ENCODE peak calls at places on chromosomes 3 and 15, in five cellular contexts. One of them, this sample, is unnamed.

GRCh38 chr15:41205315-41205714 is 25.2 kb downstream of the EXD1 start:
- DNase-seq in fibroblast of mammary gland: peak; percentile 7
- DNase-seq in HFF-Myc: no peak
- DNase-seq in PC-3: peak; percentile 10
- DNase-seq in CD8-positive, alpha-beta T cell: no peak
- DNase-seq in this sample: no peak

GRCh38 chr3:143736651-143737050 is 111.6 kb downstream of the SLC9A9 start:
- DNase-seq in fibroblast of mammary gland: peak; percentile 77
- DNase-seq in HFF-Myc: no peak
- DNase-seq in PC-3: peak; percentile 24
- DNase-seq in CD8-positive, alpha-beta T cell: no peak
- DNase-seq in this sample: no peak

GRCh38 chr3:16482770-16483531 is 30.5 kb downstream of the RFTN1 start:
- DNase-seq in fibroblast of mammary gland: no peak
- DNase-seq in HFF-Myc: no peak
- DNase-seq in PC-3: no peak
- DNase-seq in CD8-positive, alpha-beta T cell: no peak
- DNase-seq in this sample: no peak

GRCh38 chr15:68210821-68211655 is 5.9 kb upstream of the CALML4 start:
- DNase-seq in fibroblast of mammary gland: peak; percentile 42
- DNase-seq in HFF-Myc: no peak
- DNase-seq in PC-3: peak; percentile 38
- DNase-seq in CD8-positive, alpha-beta T cell: peak; percentile 38
- DNase-seq in this sample: peak; percentile 35

GRCh38 chr3:18725668-18726407 is 300.7 kb upstream of the SATB1 start:
- DNase-seq in fibroblast of mammary gland: peak; percentile 4
- DNase-seq in HFF-Myc: no peak
- DNase-seq in PC-3: no peak
- DNase-seq in CD8-positive, alpha-beta T cell: peak; percentile 24
- DNase-seq in this sample: no peak

GRCh38 chr3:196159952-196160804 is 51.0 kb downstream of the ZDHHC19 start:
- DNase-seq in fibroblast of mammary gland: peak; percentile 83
- DNase-seq in HFF-Myc: no peak
- DNase-seq in PC-3: peak; percentile 87
- DNase-seq in CD8-positive, alpha-beta T cell: no peak
- DNase-seq in this sample: peak; percentile 24

GRCh38 chr3:155230382-155230781 is 63.1 kb downstream of the STRIT1 start:
- DNase-seq in fibroblast of mammary gland: peak; percentile 98
- DNase-seq in HFF-Myc: no peak
- DNase-seq in PC-3: no peak
- DNase-seq in CD8-positive, alpha-beta T cell: no peak
- DNase-seq in this sample: no peak

GRCh38 chr3:42451116-42451515 is 40.7 kb upstream of the LYZL4 start:
- DNase-seq in fibroblast of mammary gland: no peak
- DNase-seq in HFF-Myc: no peak
- DNase-seq in PC-3: no peak
- DNase-seq in CD8-positive, alpha-beta T cell: no peak
- DNase-seq in this sample: no peak

GRCh38 chr3:25113891-25114290 is 314.2 kb upstream of the RARB start:
- DNase-seq in fibroblast of mammary gland: no peak
- DNase-seq in HFF-Myc: no peak
- DNase-seq in PC-3: no peak
- DNase-seq in CD8-positive, alpha-beta T cell: no peak
- DNase-seq in this sample: no peak

GRCh38 chr3:194269610-194270145 is 81.5 kb downstream of the CPN2 start:
- DNase-seq in fibroblast of mammary gland: peak; percentile 72
- DNase-seq in HFF-Myc: no peak
- DNase-seq in PC-3: no peak
- DNase-seq in CD8-positive, alpha-beta T cell: no peak
- DNase-seq in this sample: peak; percentile 38

GRCh38 chr3:89373459-89373858 is 266.0 kb downstream of the EPHA3 start:
- DNase-seq in fibroblast of mammary gland: no peak
- DNase-seq in HFF-Myc: no peak
- DNase-seq in PC-3: no peak
- DNase-seq in CD8-positive, alpha-beta T cell: no peak
- DNase-seq in this sample: no peak

GRCh38 chr15:33467146-33467815 is 156.5 kb downstream of the RYR3 start:
- DNase-seq in fibroblast of mammary gland: no peak
- DNase-seq in HFF-Myc: no peak
- DNase-seq in PC-3: no peak
- DNase-seq in CD8-positive, alpha-beta T cell: no peak
- DNase-seq in this sample: no peak

GRCh38 chr3:184234224-184234623 is 4.8 kb downstream of the VWA5B2 start:
- DNase-seq in fibroblast of mammary gland: peak; percentile 77
- DNase-seq in HFF-Myc: no peak
- DNase-seq in PC-3: peak; percentile 95
- DNase-seq in CD8-positive, alpha-beta T cell: no peak
- DNase-seq in this sample: peak; percentile 62

GRCh38 chr15:73697033-73697467 is 12.9 kb downstream of the CD276 start:
- DNase-seq in fibroblast of mammary gland: peak; percentile 95
- DNase-seq in HFF-Myc: peak; percentile 90
- DNase-seq in PC-3: peak; percentile 96
- DNase-seq in CD8-positive, alpha-beta T cell: peak; percentile 61
- DNase-seq in this sample: peak; percentile 88

GRCh38 chr3:179321585-179322322 is 1.1 kb upstream of the ZNF639 start:
- DNase-seq in fibroblast of mammary gland: peak; percentile 72
- DNase-seq in HFF-Myc: no peak
- DNase-seq in PC-3: peak; percentile 55
- DNase-seq in CD8-positive, alpha-beta T cell: no peak
- DNase-seq in this sample: peak; percentile 28

GRCh38 chr3:43762486-43762885 is 71.7 kb downstream of the ABHD5 start:
- DNase-seq in fibroblast of mammary gland: no peak
- DNase-seq in HFF-Myc: no peak
- DNase-seq in PC-3: no peak
- DNase-seq in CD8-positive, alpha-beta T cell: no peak
- DNase-seq in this sample: no peak

GRCh38 chr3:114362815-114363214 is 69.0 kb downstream of the TIGIT start:
- DNase-seq in fibroblast of mammary gland: peak; percentile 53
- DNase-seq in HFF-Myc: no peak
- DNase-seq in PC-3: peak; percentile 37
- DNase-seq in CD8-positive, alpha-beta T cell: no peak
- DNase-seq in this sample: peak; percentile 28

GRCh38 chr15:31230630-31231485 is 95.8 kb upstream of the KLF13 start:
- DNase-seq in fibroblast of mammary gland: no peak
- DNase-seq in HFF-Myc: no peak
- DNase-seq in PC-3: no peak
- DNase-seq in CD8-positive, alpha-beta T cell: no peak
- DNase-seq in this sample: no peak

GRCh38 chr3:62098646-62099365 is 274.5 kb downstream of the FEZF2 start:
- DNase-seq in fibroblast of mammary gland: no peak
- DNase-seq in HFF-Myc: no peak
- DNase-seq in PC-3: no peak
- DNase-seq in CD8-positive, alpha-beta T cell: no peak
- DNase-seq in this sample: no peak

GRCh38 chr3:169604568-169604967 is 58.9 kb downstream of the MECOM start:
- DNase-seq in fibroblast of mammary gland: peak; percentile 5
- DNase-seq in HFF-Myc: no peak
- DNase-seq in PC-3: peak; percentile 40
- DNase-seq in CD8-positive, alpha-beta T cell: no peak
- DNase-seq in this sample: no peak

GRCh38 chr15:41797194-41797593 is 22.9 kb downstream of the MAPKBP1 start:
- DNase-seq in fibroblast of mammary gland: no peak
- DNase-seq in HFF-Myc: no peak
- DNase-seq in PC-3: peak; percentile 52
- DNase-seq in CD8-positive, alpha-beta T cell: no peak
- DNase-seq in this sample: no peak

GRCh38 chr15:52292780-52293392 is 2.7 kb downstream of the MYO5C start:
- DNase-seq in fibroblast of mammary gland: no peak
- DNase-seq in HFF-Myc: no peak
- DNase-seq in PC-3: no peak
- DNase-seq in CD8-positive, alpha-beta T cell: no peak
- DNase-seq in this sample: no peak

GRCh38 chr15:62135532-62136134 is 29.5 kb downstream of the C2CD4B start:
- DNase-seq in fibroblast of mammary gland: peak; percentile 35
- DNase-seq in HFF-Myc: peak; percentile 27
- DNase-seq in PC-3: peak; percentile 48
- DNase-seq in CD8-positive, alpha-beta T cell: no peak
- DNase-seq in this sample: no peak

GRCh38 chr3:29686889-29687592 is 406.2 kb downstream of the RBMS3 start:
- DNase-seq in fibroblast of mammary gland: peak; percentile 63
- DNase-seq in HFF-Myc: no peak
- DNase-seq in PC-3: no peak
- DNase-seq in CD8-positive, alpha-beta T cell: no peak
- DNase-seq in this sample: peak; percentile 77

DNA sequence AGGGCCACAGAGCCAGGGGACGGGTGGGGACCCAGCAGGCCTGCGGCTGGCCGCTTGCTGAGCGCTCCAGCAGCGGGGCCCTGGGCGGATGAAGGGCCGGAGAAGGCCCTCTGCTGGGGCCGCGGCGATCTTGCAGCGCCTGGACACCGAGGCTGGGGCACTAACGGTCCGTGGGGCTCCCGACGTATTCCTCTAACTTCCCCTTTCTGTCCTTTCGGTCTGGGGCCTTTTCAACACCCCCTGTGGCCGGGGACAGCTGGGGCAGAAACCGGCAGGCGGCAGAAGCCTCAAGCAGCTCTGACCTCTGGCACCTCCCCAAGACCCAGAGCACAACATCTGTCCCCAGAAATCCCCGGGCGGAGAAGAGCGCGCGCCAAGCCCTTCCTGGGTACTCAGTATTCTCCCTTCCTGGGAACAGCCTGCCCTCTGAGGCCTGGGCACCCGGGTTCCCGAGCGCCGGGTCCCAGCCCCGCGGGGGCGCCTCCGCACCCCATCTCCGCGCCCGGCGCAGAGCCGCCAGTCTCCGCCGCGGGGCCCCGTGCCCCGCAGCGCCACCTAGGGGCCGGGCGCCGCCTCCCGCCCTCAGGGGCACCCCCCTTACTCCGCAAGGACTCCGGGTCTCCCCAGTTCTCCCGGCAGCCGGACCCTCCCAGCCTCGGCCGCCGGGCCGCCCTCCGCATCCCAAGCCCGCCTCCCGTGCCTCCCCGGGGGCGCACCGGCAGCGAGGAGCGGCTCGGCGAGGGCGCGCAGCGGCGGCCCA is 587 bp upstream of the SLCO3A1 start:
- DNase-seq in fibroblast of mammary gland: peak; percentile 59
- DNase-seq in HFF-Myc: no peak
- DNase-seq in PC-3: no peak
- DNase-seq in CD8-positive, alpha-beta T cell: peak; percentile 72
- DNase-seq in this sample: peak; percentile 19
- H3K4me3 ChIP-seq in fibroblast of mammary gland: peak overlapping the region; percentile 66
- H3K4me3 ChIP-seq in HFF-Myc: peak overlapping the region; percentile 26
- H3K4me3 ChIP-seq in PC-3: no peak overlapping the region
- H3K4me3 ChIP-seq in CD8-positive, alpha-beta T cell: peak overlapping the region; percentile 62
- H3K4me3 ChIP-seq in this sample: peak overlapping the region; percentile 66

DNA sequence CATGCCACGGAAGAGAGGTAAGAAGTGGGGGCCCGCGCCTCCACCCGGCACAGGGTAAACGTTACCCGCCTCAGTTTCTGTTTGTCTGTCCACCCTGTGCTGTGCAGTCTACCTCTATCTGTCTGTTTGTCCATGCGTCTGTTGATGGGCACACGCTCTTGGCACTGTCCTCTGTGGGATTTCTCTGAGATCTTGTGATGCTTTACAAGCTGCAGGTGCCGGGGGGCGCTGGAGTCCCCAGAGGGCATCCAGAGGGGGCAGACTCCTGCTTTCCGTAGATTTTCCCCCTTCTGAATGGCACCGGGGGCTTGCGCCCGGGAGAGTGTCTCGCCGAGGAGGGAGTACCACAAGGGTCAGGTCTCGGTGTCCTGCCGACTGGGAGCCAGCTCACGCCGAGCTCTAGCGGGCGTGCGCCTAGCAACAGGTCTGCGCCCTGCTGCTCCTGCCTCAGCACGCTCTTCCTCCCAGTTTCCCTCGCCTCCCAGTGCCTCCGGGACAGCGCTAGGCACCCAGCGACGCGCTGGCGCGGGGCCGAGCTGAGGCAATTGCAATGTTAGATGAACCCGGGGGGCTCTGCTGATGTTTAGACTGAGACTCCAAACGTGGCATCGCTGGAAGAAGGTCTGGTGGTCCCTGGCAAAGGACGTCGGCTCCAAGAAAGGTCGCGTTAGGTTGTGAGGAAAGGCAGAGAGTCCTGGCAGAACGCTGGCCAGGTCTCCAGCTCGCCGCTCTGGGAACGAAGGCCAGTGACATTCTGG is 667 bp downstream of the CEMIP start:
- DNase-seq in fibroblast of mammary gland: peak; percentile 36
- DNase-seq in HFF-Myc: no peak
- DNase-seq in PC-3: peak; percentile 48
- DNase-seq in CD8-positive, alpha-beta T cell: no peak
- DNase-seq in this sample: no peak
- H3K4me3 ChIP-seq in fibroblast of mammary gland: peak overlapping the region; percentile 47
- H3K4me3 ChIP-seq in HFF-Myc: peak overlapping the region; percentile 56
- H3K4me3 ChIP-seq in PC-3: peak overlapping the region; percentile 66
- H3K4me3 ChIP-seq in CD8-positive, alpha-beta T cell: no peak overlapping the region
- H3K4me3 ChIP-seq in this sample: peak overlapping the region; percentile 80

DNA sequence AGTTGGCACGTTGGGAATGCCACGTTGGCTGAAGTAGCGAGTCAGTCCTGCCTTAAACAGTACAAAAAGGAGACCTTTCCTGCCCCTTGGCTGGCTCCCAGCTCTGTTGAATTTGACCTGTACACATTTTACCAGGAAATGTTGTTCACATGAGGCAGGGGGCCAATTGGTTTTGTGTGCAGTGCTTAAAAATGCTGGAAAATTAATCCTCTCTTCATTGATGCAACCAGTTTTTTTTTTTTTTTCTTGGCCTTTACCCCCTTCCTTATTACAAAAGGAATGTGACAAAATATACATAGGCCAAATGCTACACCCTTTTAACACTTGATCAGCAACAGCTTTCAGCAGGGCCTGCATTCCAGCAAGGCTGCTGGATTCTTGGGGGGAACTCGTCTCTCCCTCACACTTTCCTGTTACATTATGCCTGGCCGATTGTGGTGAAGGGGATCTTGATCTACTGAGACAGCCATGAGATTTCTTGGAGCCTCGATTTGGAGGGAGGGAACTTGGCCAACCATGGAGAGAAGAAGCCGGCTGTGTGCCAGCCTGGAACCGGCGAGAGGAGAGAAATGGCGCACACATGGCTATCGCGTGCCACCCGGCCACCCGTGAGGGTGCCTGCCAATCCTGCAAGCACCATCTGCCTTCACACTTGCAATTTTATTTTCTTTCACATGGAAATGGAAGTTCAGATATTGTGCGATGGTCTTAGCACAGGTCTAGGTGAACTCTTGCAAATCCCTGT is 93.0 kb downstream of the DNASE1L3 start:
- DNase-seq in fibroblast of mammary gland: peak; percentile 50
- DNase-seq in HFF-Myc: no peak
- DNase-seq in PC-3: no peak
- DNase-seq in CD8-positive, alpha-beta T cell: no peak
- DNase-seq in this sample: peak; percentile 27
- H3K4me3 ChIP-seq in fibroblast of mammary gland: no peak overlapping the region
- H3K4me3 ChIP-seq in HFF-Myc: no peak overlapping the region
- H3K4me3 ChIP-seq in PC-3: no peak overlapping the region
- H3K4me3 ChIP-seq in CD8-positive, alpha-beta T cell: no peak overlapping the region
- H3K4me3 ChIP-seq in this sample: no peak overlapping the region

DNA sequence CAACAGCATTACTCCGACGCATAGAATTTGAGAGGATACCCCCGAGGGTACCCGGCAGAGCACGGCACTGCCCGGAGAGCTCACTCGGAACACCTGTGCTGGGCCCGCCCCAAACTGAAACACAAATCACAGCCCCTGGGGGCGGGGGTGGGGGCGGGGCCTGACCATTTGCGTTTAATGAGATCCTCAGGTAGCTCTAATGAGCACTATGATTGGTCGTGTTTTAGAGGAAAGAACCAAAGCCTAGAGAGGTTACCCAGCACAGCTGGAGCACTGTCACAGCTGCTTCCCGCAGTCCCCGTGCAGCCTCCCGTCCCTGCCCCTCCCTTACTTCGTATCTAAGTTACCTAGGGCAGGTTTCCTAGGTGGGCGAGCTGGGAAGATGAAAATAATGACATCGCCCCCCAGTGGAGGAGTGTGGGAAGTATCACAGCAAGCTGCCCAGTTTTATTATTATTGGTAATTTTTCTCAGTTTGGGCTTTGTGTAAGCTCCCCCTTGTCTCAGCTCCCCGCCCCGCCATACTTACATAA is 187.1 kb downstream of the PDE8A start:
- DNase-seq in fibroblast of mammary gland: peak; percentile 8
- DNase-seq in HFF-Myc: no peak
- DNase-seq in PC-3: peak; percentile 77
- DNase-seq in CD8-positive, alpha-beta T cell: peak; percentile 10
- DNase-seq in this sample: no peak
- H3K4me3 ChIP-seq in fibroblast of mammary gland: no peak overlapping the region
- H3K4me3 ChIP-seq in HFF-Myc: no peak overlapping the region
- H3K4me3 ChIP-seq in PC-3: peak overlapping the region; percentile 65
- H3K4me3 ChIP-seq in CD8-positive, alpha-beta T cell: peak overlapping the region; percentile 46
- H3K4me3 ChIP-seq in this sample: peak overlapping the region; percentile 23